ENCODE peak calls at places on chromosomes 3 and 15, in six cellular contexts. W is H9; V is CD8-positive, alpha-beta T cell; Z is tibial artery; R is adrenal gland; J is neural progenitor cell. S is an unnamed sample. For H3K4me1, the result is how much of the 10 kb centered on the place peaks cover.

GRCh38 chr15:59160880-59161593 is 45.6 kb upstream of the LDHAL6B start:
- DNase-seq in W (peak), V (no peak), Z (no peak), R (no peak), J (peak), S (no peak)

GRCh38 chr15:90530250-90531051 is 728 bp downstream of the CRTC3 start:
- DNase-seq in W (peak), V (peak), Z (peak), R (peak), J (peak), S (no peak)

GRCh38 chr3:81289676-81290075 is 471.8 kb downstream of the GBE1 start:
- DNase-seq in W (no peak), V (no peak), Z (no peak), R (no peak), J (no peak), S (no peak)

GRCh38 chr15:48913141-48913540 is 35.2 kb downstream of the EID1 start:
- DNase-seq in W (no peak), V (no peak), Z (no peak), R (no peak), J (no peak), S (no peak)

GRCh38 chr3:195263925-195264575 is 6.9 kb downstream of the XXYLT1 start:
- DNase-seq in W (no peak), V (no peak), Z (no peak), R (no peak), J (no peak), S (no peak)

GRCh38 chr15:85973584-85974347 is 105.9 kb upstream of the AGBL1 start:
- DNase-seq in W (peak), V (no peak), Z (no peak), R (no peak), J (peak), S (no peak)

GRCh38 chr3:43181202-43181910 is 75.5 kb upstream of the POMGNT2 start:
- DNase-seq in W (no peak), V (peak), Z (no peak), R (no peak), J (no peak), S (no peak)

GRCh38 chr3:36991923-36992805 is 767 bp downstream of the EPM2AIP1 start:
- DNase-seq in W (no peak), V (peak), Z (no peak), R (peak), J (peak), S (no peak)

GRCh38 chr3:188185717-188186236 is 31.8 kb downstream of the LPP start:
- DNase-seq in W (no peak), V (no peak), Z (no peak), R (no peak), J (peak), S (no peak)

GRCh38 chr3:129326138-129326537 is 47.5 kb downstream of the HMCES start:
- DNase-seq in W (no peak), V (no peak), Z (no peak), R (no peak), J (no peak), S (no peak)

GRCh38 chr3:134503266-134503665 is 17.4 kb downstream of the CEP63 start:
- DNase-seq in W (no peak), V (no peak), Z (no peak), R (no peak), J (no peak), S (no peak)

GRCh38 chr3:58570851-58571250 is 6.3 kb downstream of the FAM107A start:
- DNase-seq in W (peak), V (no peak), Z (peak), R (no peak), J (no peak), S (no peak)

GRCh38 chr3:163773136-163773535 is 1305.2 kb downstream of the SI start:
- DNase-seq in W (no peak), V (no peak), Z (no peak), R (no peak), J (no peak), S (no peak)

GRCh38 chr3:66392512-66392911 is 108.3 kb downstream of the LRIG1 start:
- DNase-seq in W (no peak), V (no peak), Z (no peak), R (no peak), J (no peak), S (no peak)

GRCh38 chr3:125119752-125120369 is 64.1 kb upstream of the HEG1 start:
- DNase-seq in W (no peak), V (no peak), Z (no peak), R (no peak), J (no peak), S (no peak)

GRCh38 chr3:184659797-184660301 is 52.0 kb downstream of the MAGEF1 start:
- DNase-seq in W (peak), V (no peak), Z (no peak), R (no peak), J (peak), S (no peak)

GRCh38 chr3:49869525-49870126 is at the start of gene CAMKV:
- DNase-seq in W (peak), V (peak), Z (no peak), R (no peak), J (peak), S (no peak)

GRCh38 chr3:49867871-49868321 is 1.8 kb downstream of the CAMKV start:
- DNase-seq in W (peak), V (peak), Z (no peak), R (no peak), J (peak), S (no peak)

GRCh38 chr3:49871536-49872157 is 1.9 kb upstream of the CAMKV start:
- DNase-seq in W (no peak), V (no peak), Z (no peak), R (no peak), J (no peak), S (no peak)

GRCh38 chr3:49867400-49867799 is 2.3 kb downstream of the CAMKV start:
- DNase-seq in W (no peak), V (no peak), Z (no peak), R (no peak), J (no peak), S (no peak)

GRCh38 chr3:49868951-49869454 is 703 bp downstream of the CAMKV start:
- DNase-seq in W (peak), V (no peak), Z (no peak), R (no peak), J (peak), S (no peak)
- H3K4me1 ChIP-seq in W (under half), V (under half), Z (under half), R (under half), J (under half), S (under half)

GRCh38 chr15:63065262-63066234 is 23.0 kb downstream of the TPM1 start:
- DNase-seq in W (no peak), V (no peak), Z (no peak), R (no peak), J (no peak), S (no peak)
- H3K27ac ChIP-seq in W (no peak), V (no peak), Z (peak), R (peak), J (no peak), S (no peak)

GRCh38 chr3:115943579-115943978 is 320.3 kb downstream of the GAP43 start:
- DNase-seq in W (no peak), V (no peak), Z (no peak), R (no peak), J (no peak), S (no peak)
- H3K4me1 ChIP-seq in W (under half), V (under half), Z (under half), R (under half), J (under half), S (under half)

DNA sequence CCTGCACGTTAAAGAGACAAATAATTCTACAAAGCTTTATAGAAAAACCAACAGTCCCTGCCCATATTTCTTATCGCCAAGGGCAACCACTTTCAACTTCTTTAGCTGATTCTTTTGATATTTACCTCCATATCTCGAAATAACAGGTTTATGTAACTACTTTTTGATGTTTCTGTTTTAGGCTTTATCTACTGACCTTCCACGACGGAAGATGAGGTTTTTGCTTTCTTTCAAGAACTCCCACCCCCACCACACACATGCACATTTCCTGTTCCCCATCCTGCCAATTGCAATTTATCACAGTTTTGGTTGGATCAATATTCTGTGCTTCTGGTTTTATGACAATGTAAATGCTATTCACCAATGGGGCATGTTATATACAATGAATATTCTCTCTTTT is 330.4 kb upstream of the ICE2 start:
- DNase-seq in W (no peak), V (no peak), Z (no peak), R (no peak), J (no peak), S (no peak)
- H3K27ac ChIP-seq in W (no peak), V (peak), Z (no peak), R (no peak), J (no peak), S (no peak)

GRCh38 chr3:112351036-112351435 is 18.1 kb downstream of the CD200 start:
- DNase-seq in W (no peak), V (no peak), Z (no peak), R (no peak), J (peak), S (no peak)

GRCh38 chr3:112351823-112352222 is 18.9 kb downstream of the CD200 start:
- DNase-seq in W (no peak), V (no peak), Z (no peak), R (no peak), J (no peak), S (no peak)

GRCh38 chr3:112348945-112349344 is 16.0 kb downstream of the CD200 start:
- DNase-seq in W (no peak), V (no peak), Z (no peak), R (no peak), J (no peak), S (no peak)

GRCh38 chr3:112349557-112349956 is 16.6 kb downstream of the CD200 start:
- DNase-seq in W (no peak), V (no peak), Z (no peak), R (no peak), J (no peak), S (no peak)

GRCh38 chr3:112350181-112350825 is 17.3 kb downstream of the CD200 start:
- DNase-seq in W (no peak), V (no peak), Z (no peak), R (no peak), J (no peak), S (no peak)
- H3K4me1 ChIP-seq in W (under half), V (under half), Z (under half), R (under half), J (half or more), S (under half)

DNA sequence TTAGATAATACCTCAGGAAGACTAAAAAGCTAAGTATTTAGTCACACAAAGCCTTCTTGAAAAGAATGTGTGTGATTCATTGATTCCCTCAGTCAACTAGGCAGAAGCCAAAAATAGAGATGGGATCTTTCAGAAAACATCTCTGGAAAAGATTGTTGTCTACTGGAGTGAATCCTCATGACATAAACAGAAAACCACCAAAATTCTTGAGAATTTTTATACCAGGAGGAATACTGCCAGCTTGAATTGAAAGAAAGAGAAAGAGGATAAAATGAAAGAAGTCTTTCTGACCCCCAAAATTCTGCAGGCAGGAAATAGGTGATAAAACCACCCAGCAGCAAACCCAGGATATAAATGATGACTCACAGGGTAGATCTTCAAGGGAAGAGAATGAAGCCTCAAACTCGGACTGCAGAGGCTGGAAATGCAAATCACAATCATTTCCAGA is 363.1 kb upstream of the PLSCR5 start:
- DNase-seq in W (no peak), V (no peak), Z (no peak), R (no peak), J (no peak), S (no peak)
- H3K27ac ChIP-seq in W (no peak), V (no peak), Z (no peak), R (no peak), J (no peak), S (no peak)